ENCODE peak calls at places on chromosomes 5 and 9, in eight cellular contexts. C is dorsolateral prefrontal cortex; X is HCEC 1CT; M is anterior cingulate cortex; K is foreskin fibroblast; E is activated CD4-positive, alpha-beta T cell treated with anti-CD3 and anti-CD28 coated beads, Interleukin-2, amount 50 U/mL, for 4 hours; Q is endothelial cell; H is left colon. N is an unnamed sample.

GRCh38 chr5:61649971-61650370 is 317.9 kb downstream of the ZSWIM6 start:
- DNase-seq in E (no peak), Q (no peak), M (no peak), X (no peak), H (no peak), K (no peak), C (no peak), N (no peak)

GRCh38 chr5:169740435-169740834 is 103.4 kb downstream of the DOCK2 start:
- DNase-seq in M (no peak), K (no peak), Q (no peak), X (no peak), E (no peak), H (no peak), C (no peak), N (no peak)

GRCh38 chr5:112968411-112969106 is 8.0 kb upstream of the DCP2 start:
- DNase-seq in M (no peak), Q (no peak), K (peak), C (no peak), E (no peak), X (peak), H (no peak), N (no peak)

GRCh38 chr9:136058801-136059302 is 36.2 kb downstream of the NACC2 start:
- DNase-seq in M (no peak), Q (peak), E (no peak), X (no peak), H (no peak), K (no peak), C (no peak), N (no peak)

GRCh38 chr9:135338546-135338945 is 141.0 kb upstream of the PPP1R26 start:
- DNase-seq in M (no peak), K (no peak), H (no peak), Q (no peak), C (no peak), X (no peak), E (no peak), N (no peak)

GRCh38 chr9:126838895-126839294 is 21.5 kb upstream of the ZBTB34 start:
- DNase-seq in C (no peak), E (no peak), H (no peak), Q (no peak), M (no peak), X (no peak), K (no peak), N (no peak)

GRCh38 chr5:109585012-109585599 is 104.6 kb upstream of the MAN2A1 start:
- DNase-seq in K (peak), H (no peak), E (no peak), Q (no peak), M (no peak), C (no peak), X (peak), N (no peak)

GRCh38 chr9:137575382-137575724 is 3.4 kb downstream of the DPH7 start:
- DNase-seq in K (peak), H (no peak), E (no peak), Q (no peak), X (no peak), M (no peak), C (no peak), N (no peak)

GRCh38 chr5:59759600-59760357 is 133.7 kb downstream of the PDE4D start:
- DNase-seq in E (no peak), C (no peak), M (no peak), K (no peak), Q (no peak), H (no peak), X (peak), N (no peak)

GRCh38 chr9:109914280-109915027 is 134.5 kb downstream of the PALM2AKAP2 start:
- DNase-seq in K (peak), E (no peak), X (peak), C (no peak), Q (no peak), H (no peak), M (no peak), N (no peak)

GRCh38 chr5:133681896-133682295 is 69.6 kb upstream of the FSTL4 start:
- DNase-seq in C (no peak), Q (no peak), E (no peak), K (no peak), M (no peak), X (no peak), H (no peak), N (no peak)

GRCh38 chr5:96795626-96796025 is 12.1 kb downstream of the ERAP1 start:
- DNase-seq in Q (no peak), C (no peak), K (no peak), E (no peak), H (no peak), X (no peak), M (no peak), N (no peak)

GRCh38 chr9:122085260-122085659 is 7.8 kb downstream of the TTLL11 start:
- DNase-seq in E (no peak), M (no peak), H (no peak), X (no peak), Q (no peak), K (no peak), C (no peak), N (no peak)

GRCh38 chr5:139642891-139643871 is 5.0 kb upstream of the CXXC5 start:
- DNase-seq in K (peak), H (peak), M (no peak), X (no peak), E (no peak), Q (peak), C (no peak), N (peak)

GRCh38 chr5:129447968-129448367 is 12.1 kb upstream of the ADAMTS19 start:
- DNase-seq in Q (no peak), X (no peak), E (no peak), M (no peak), C (no peak), H (no peak), K (no peak), N (no peak)

GRCh38 chr9:127122176-127123151 is at the start of gene ANGPTL2:
- DNase-seq in X (peak), K (peak), Q (peak), M (peak), C (peak), E (no peak), H (peak), N (peak)

GRCh38 chr5:106258591-106259125 is 1412.1 kb downstream of the EFNA5 start:
- DNase-seq in M (no peak), C (no peak), K (peak), Q (no peak), E (no peak), X (peak), H (no peak), N (no peak)

GRCh38 chr9:113623851-113624485 is 160.4 kb downstream of the RGS3 start:
- DNase-seq in K (no peak), E (no peak), C (no peak), Q (no peak), X (no peak), M (no peak), H (peak), N (no peak)

GRCh38 chr5:95631265-95631957 is 11.5 kb downstream of the GPR150 start:
- DNase-seq in H (no peak), M (no peak), X (peak), Q (no peak), K (peak), E (no peak), C (no peak), N (no peak)

GRCh38 chr9:83744206-83744605 is 36.4 kb upstream of the UBQLN1 start:
- DNase-seq in M (no peak), Q (no peak), E (no peak), H (no peak), K (no peak), X (no peak), C (no peak), N (no peak)

GRCh38 chr9:110050925-110051355 is 157.0 kb downstream of the C9orf152 start:
- DNase-seq in C (no peak), E (no peak), X (peak), M (no peak), H (no peak), K (peak), Q (no peak), N (no peak)

GRCh38 chr5:137141779-137142178 is 357.3 kb downstream of the SPOCK1 start:
- DNase-seq in K (peak), H (no peak), M (no peak), Q (no peak), C (no peak), X (no peak), E (no peak), N (no peak)

GRCh38 chr5:164350236-164350635 is 844.8 kb downstream of the MAT2B start:
- DNase-seq in M (no peak), Q (no peak), C (no peak), K (no peak), H (no peak), E (no peak), X (no peak), N (no peak)

GRCh38 chr9:137485343-137486140 is 26.4 kb upstream of the NSMF start:
- DNase-seq in H (no peak), Q (no peak), E (no peak), K (no peak), M (no peak), C (peak), X (no peak), N (no peak)

GRCh38 chr9:98550206-98550820 is 158.4 kb downstream of the GABBR2 start:
- DNase-seq in M (no peak), K (no peak), E (no peak), H (no peak), Q (no peak), C (no peak), X (peak), N (no peak)

GRCh38 chr5:132488590-132488989 is 2.0 kb downstream of the IRF1 start:
- DNase-seq in H (peak), Q (no peak), K (no peak), M (no peak), E (no peak), C (no peak), X (no peak), N (no peak)

GRCh38 chr5:170612256-170612656 is 108.4 kb downstream of the KCNIP1 start:
- DNase-seq in Q (no peak), K (no peak), M (no peak), X (no peak), E (no peak), H (no peak), C (no peak), N (no peak)

GRCh38 chr5:38208782-38209378 is 49.5 kb upstream of the EGFLAM start:
- DNase-seq in M (no peak), K (peak), E (no peak), X (peak), Q (peak), C (no peak), H (no peak), N (no peak)

GRCh38 chr5:164500856-164501255 is 995.4 kb downstream of the MAT2B start:
- DNase-seq in E (no peak), H (no peak), K (no peak), M (no peak), X (no peak), Q (no peak), C (no peak), N (no peak)

GRCh38 chr9:69317894-69318293 is 7.1 kb upstream of the ENTREP1 start:
- DNase-seq in Q (no peak), E (no peak), H (no peak), M (no peak), K (no peak), C (no peak), X (no peak), N (no peak)

GRCh38 chr9:35406183-35406959 is 83.5 kb upstream of the RUSC2 start:
- DNase-seq in X (no peak), M (no peak), C (no peak), H (peak), K (peak), Q (peak), E (no peak), N (peak)

GRCh38 chr5:154288145-154288544 is 97.6 kb downstream of the GALNT10 start:
- DNase-seq in K (peak), E (no peak), Q (no peak), H (no peak), M (no peak), C (no peak), X (no peak), N (no peak)

GRCh38 chr5:89273289-89273688 is 390.3 kb upstream of the MEF2C start:
- DNase-seq in K (peak), C (no peak), Q (no peak), H (no peak), M (no peak), X (no peak), E (no peak), N (no peak)

N was measured in posterior cingulate gyrus.